ENCODE peak calls at places on chromosomes 5 and 9, in nine cellular contexts. S is A549; Z is Peyer's patch; V is COR-L47; J is NCI-H2081; A is T-cell; Y is Right ventricle myocardium superior; D is CD8-positive, alpha-beta T cell; I is T-helper 2 cell. C is an unnamed sample.

GRCh38 chr5:73280821-73281746 is 108.1 kb downstream of the TMEM174 start:
- DNase-seq in S (no peak), Z (no peak), V (peak; percentile 94), J (peak; percentile 86), A (no peak), Y (no peak), D (no peak), I (no peak), C (peak; percentile 44)

GRCh38 chr9:110303136-110303535 is 34.5 kb downstream of the TXNDC8 start:
- DNase-seq in S (no peak), Z (no peak), V (no peak), J (no peak), A (no peak), Y (no peak), D (no peak), I (no peak), C (no peak)

GRCh38 chr9:130565792-130566191 is 13.6 kb upstream of the FUBP3 start:
- DNase-seq in S (no peak), Z (no peak), V (no peak), J (no peak), A (no peak), Y (no peak), D (no peak), I (no peak), C (no peak)

GRCh38 chr5:159451197-159452052 is 121.1 kb upstream of the IL12B start:
- DNase-seq in S (peak; percentile 73), Z (no peak), V (no peak), J (no peak), A (no peak), Y (peak; percentile 51), D (no peak), I (no peak), C (peak; percentile 57)

GRCh38 chr9:98045234-98046160 is 11.0 kb upstream of the NANS start:
- DNase-seq in S (no peak), Z (no peak), V (no peak), J (peak; percentile 94), A (peak; percentile 40), Y (no peak), D (peak; percentile 31), I (no peak), C (no peak)

GRCh38 chr5:77256406-77256805 is 45.9 kb downstream of the PDE8B start:
- DNase-seq in S (no peak), Z (no peak), V (no peak), J (no peak), A (no peak), Y (no peak), D (no peak), I (no peak), C (no peak)

GRCh38 chr9:135797507-135798302 is 95.7 kb downstream of the KCNT1 start:
- DNase-seq in S (peak; percentile 79), Z (no peak), V (peak; percentile 20), J (peak; percentile 12), A (no peak), Y (peak; percentile 68), D (no peak), I (no peak), C (peak; percentile 61)

GRCh38 chr5:72541501-72542235 is 34.5 kb upstream of the ZNF366 start:
- DNase-seq in S (no peak), Z (no peak), V (no peak), J (no peak), A (no peak), Y (no peak), D (no peak), I (no peak), C (no peak)

GRCh38 chr5:79448336-79448735 is 65.6 kb downstream of the HOMER1 start:
- DNase-seq in S (no peak), Z (no peak), V (no peak), J (no peak), A (no peak), Y (no peak), D (no peak), I (no peak), C (no peak)

GRCh38 chr9:131046581-131047202 is 37.7 kb downstream of the LAMC3 start:
- DNase-seq in S (peak; percentile 65), Z (peak; percentile 70), V (peak; percentile 66), J (peak; percentile 63), A (peak; percentile 61), Y (peak; percentile 80), D (peak; percentile 66), I (peak; percentile 54), C (peak; percentile 74)

GRCh38 chr5:142143878-142144277 is 35.3 kb downstream of the NDFIP1 start:
- DNase-seq in S (peak; percentile 40), Z (no peak), V (peak; percentile 9), J (peak; percentile 2), A (no peak), Y (no peak), D (no peak), I (no peak), C (no peak)

GRCh38 chr5:14395411-14395810 is 186.2 kb upstream of the OTULINL start:
- DNase-seq in S (no peak), Z (no peak), V (no peak), J (peak; percentile 45), A (no peak), Y (no peak), D (no peak), I (no peak), C (no peak)

GRCh38 chr5:26143259-26143658 is 895.1 kb downstream of the CDH9 start:
- DNase-seq in S (no peak), Z (no peak), V (no peak), J (no peak), A (no peak), Y (no peak), D (no peak), I (no peak), C (no peak)

GRCh38 chr5:153809181-153809580 is 229.5 kb downstream of the FAM114A2 start:
- DNase-seq in S (no peak), Z (no peak), V (no peak), J (no peak), A (no peak), Y (no peak), D (no peak), I (no peak), C (no peak)

C was measured in left cardiac atrium.